ENCODE peak calls at places on chromosomes 7 and 10, in four cellular contexts. T, U, J and P are unnamed samples.
A peak's percentile ranks its signal among the peaks of the same experiment; 100 is the strongest.

GRCh38 chr10:124650820-124651401 is 93.3 kb downstream of the FAM53B start:
- DNase-seq in T (no peak), U (no peak), J (no peak), P (peak; percentile 36)

GRCh38 chr10:102743078-102743587 is 615 bp upstream of the WBP1L start:
- DNase-seq in T (no peak), U (no peak), J (no peak), P (peak; percentile 12)

GRCh38 chr10:69333205-69333604 is 54.9 kb downstream of the HK1 start:
- DNase-seq in T (no peak), U (no peak), J (no peak), P (no peak)

GRCh38 chr10:36634916-36635315 is 490.5 kb upstream of the ANKRD30A start:
- DNase-seq in T (no peak), U (no peak), J (no peak), P (no peak)

GRCh38 chr10:72335394-72336258 is 19.1 kb downstream of the DNAJB12 start:
- DNase-seq in T (no peak), U (no peak), J (no peak), P (no peak)

GRCh38 chr7:102042016-102042656 is 224.7 kb downstream of the CUX1 start:
- DNase-seq in T (peak; percentile 27), U (peak; percentile 59), J (no peak), P (no peak)

GRCh38 chr7:55348502-55348901 is 16.6 kb upstream of the LANCL2 start:
- DNase-seq in T (no peak), U (no peak), J (no peak), P (no peak)

GRCh38 chr10:103598654-103599115 is 105.2 kb downstream of the NEURL1 start:
- DNase-seq in T (peak; percentile 95), U (peak; percentile 72), J (peak; percentile 62), P (no peak)

GRCh38 chr7:65444899-65445823 is 71.5 kb downstream of the ZNF92 start:
- DNase-seq in T (no peak), U (peak; percentile 98), J (no peak), P (no peak)

GRCh38 chr10:67697646-67698245 is 1.8 kb upstream of the CTNNA3 start:
- DNase-seq in T (peak; percentile 58), U (peak; percentile 37), J (peak; percentile 15), P (no peak)

GRCh38 chr7:40721344-40721949 is 586.6 kb downstream of the SUGCT start:
- DNase-seq in T (no peak), U (no peak), J (no peak), P (no peak)

GRCh38 chr10:77147871-77148270 is 489.7 kb downstream of the KCNMA1 start:
- DNase-seq in T (no peak), U (no peak), J (no peak), P (no peak)

GRCh38 chr10:58177362-58177947 is 90.2 kb downstream of the IPMK start:
- DNase-seq in T (peak; percentile 16), U (peak; percentile 15), J (peak; percentile 20), P (no peak)

GRCh38 chr7:141837683-141838082 is 3.6 kb downstream of the PRSS37 start:
- DNase-seq in T (no peak), U (no peak), J (no peak), P (no peak)

GRCh38 chr7:127726481-127726880 is 74.5 kb downstream of the SND1 start:
- DNase-seq in T (no peak), U (no peak), J (no peak), P (no peak)

GRCh38 chr10:15824498-15824897 is 35.8 kb downstream of the MINDY3 start:
- DNase-seq in T (peak; percentile 3), U (no peak), J (no peak), P (no peak)

GRCh38 chr10:29627201-29628105 is 7.3 kb downstream of the SVIL start:
- DNase-seq in T (no peak), U (no peak), J (no peak), P (no peak)

GRCh38 chr7:155797262-155798250 is 14.7 kb downstream of the SHH start:
- DNase-seq in T (no peak), U (no peak), J (no peak), P (no peak)

GRCh38 chr7:91319326-91319725 is 55.1 kb downstream of the FZD1 start:
- DNase-seq in T (no peak), U (no peak), J (no peak), P (no peak)

GRCh38 chr10:112970036-112970435 is 20.0 kb downstream of the TCF7L2 start:
- DNase-seq in T (no peak), U (no peak), J (no peak), P (no peak)

GRCh38 chr10:60645928-60646433 is 132.3 kb upstream of the CDK1 start:
- DNase-seq in T (no peak), U (no peak), J (no peak), P (no peak)

GRCh38 chr10:29409241-29410051 is 120.6 kb downstream of the LYZL1 start:
- DNase-seq in T (peak; percentile 80), U (peak; percentile 47), J (peak; percentile 75), P (no peak)

GRCh38 chr7:32479574-32480200 is 10.5 kb downstream of the LSM5 start:
- DNase-seq in T (peak; percentile 62), U (peak; percentile 54), J (peak; percentile 56), P (no peak)

GRCh38 chr7:30162622-30163124 is 27.9 kb downstream of the MTURN start:
- DNase-seq in T (peak; percentile 28), U (peak; percentile 84), J (no peak), P (no peak)

GRCh38 chr10:122114156-122114747 is 125.3 kb downstream of the TACC2 start:
- DNase-seq in T (no peak), U (no peak), J (no peak), P (no peak)

GRCh38 chr10:110460111-110460809 is 37.4 kb upstream of the DUSP5 start:
- DNase-seq in T (no peak), U (peak; percentile 32), J (no peak), P (no peak)

GRCh38 chr10:132654708-132655661 is 117.4 kb downstream of the INPP5A start:
- DNase-seq in T (peak; percentile 86), U (peak; percentile 20), J (peak; percentile 82), P (no peak)

GRCh38 chr7:104231054-104232046 is 23.5 kb upstream of the ORC5 start:
- DNase-seq in T (peak; percentile 63), U (peak; percentile 47), J (peak; percentile 52), P (no peak)

GRCh38 chr10:117365612-117366011 is 9.6 kb downstream of the PDZD8 start:
- DNase-seq in T (no peak), U (no peak), J (no peak), P (no peak)

GRCh38 chr10:117364121-117364960 is 10.9 kb downstream of the PDZD8 start:
- DNase-seq in T (no peak), U (no peak), J (no peak), P (no peak)

GRCh38 chr10:117367718-117368117 is 7.5 kb downstream of the PDZD8 start:
- DNase-seq in T (no peak), U (no peak), J (no peak), P (no peak)

GRCh38 chr10:117370205-117370604 is 5.0 kb downstream of the PDZD8 start:
- DNase-seq in T (no peak), U (no peak), J (no peak), P (no peak)

GRCh38 chr10:117366741-117367140 is 8.5 kb downstream of the PDZD8 start:
- DNase-seq in T (no peak), U (no peak), J (no peak), P (no peak)
- TF ChIP-seq ESRRA in T (no peak), U (no peak), J (no peak), P (no peak)

DNA sequence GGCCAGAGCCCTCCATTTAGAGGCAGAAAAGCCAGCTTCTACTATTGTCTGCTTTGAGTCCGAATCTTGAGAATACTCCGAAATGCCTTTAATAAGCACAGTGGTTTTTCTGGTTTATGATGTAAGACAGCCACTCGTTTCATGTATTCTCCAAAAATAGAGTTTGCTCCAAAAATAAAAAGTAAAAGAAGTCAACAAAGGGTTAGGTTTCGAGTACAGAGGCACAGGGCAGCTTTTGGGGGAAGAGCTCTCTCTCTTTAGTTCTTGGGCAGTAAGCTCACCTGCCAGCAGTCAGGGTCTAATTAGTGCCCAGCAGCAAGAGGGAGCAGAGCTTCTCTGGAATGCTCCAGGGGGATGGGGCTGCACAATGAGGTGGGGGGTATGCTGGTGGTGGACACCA is 20.2 kb downstream of the CREB3L2 start:
- DNase-seq in T (no peak), U (no peak), J (no peak), P (peak; percentile 79)
- H3K4me1 ChIP-seq in T (peaks cover 55% of the 10 kb centered on the region), U (peaks cover 100% of the 10 kb centered on the region), J (peaks cover 48% of the 10 kb centered on the region), P (peaks cover 85% of the 10 kb centered on the region)

GRCh38 chr10:35089641-35090161 is 440 bp downstream of the CUL2 start:
- DNase-seq in T (peak; percentile 13), U (no peak), J (peak; percentile 62), P (no peak)
- TF ChIP-seq ESRRA in T (no peak), U (no peak), J (no peak), P (no peak)

GRCh38 chr10:116625845-116626244 is 5.1 kb downstream of the PNLIPRP2 start:
- DNase-seq in T (no peak), U (no peak), J (no peak), P (no peak)

GRCh38 chr10:116629340-116629739 is 8.6 kb downstream of the PNLIPRP2 start:
- DNase-seq in T (no peak), U (no peak), J (no peak), P (no peak)

GRCh38 chr10:116630020-116630419 is 9.3 kb downstream of the PNLIPRP2 start:
- DNase-seq in T (no peak), U (no peak), J (no peak), P (no peak)

GRCh38 chr10:116626815-116627214 is 6.1 kb downstream of the PNLIPRP2 start:
- DNase-seq in T (no peak), U (no peak), J (no peak), P (no peak)

DNA sequence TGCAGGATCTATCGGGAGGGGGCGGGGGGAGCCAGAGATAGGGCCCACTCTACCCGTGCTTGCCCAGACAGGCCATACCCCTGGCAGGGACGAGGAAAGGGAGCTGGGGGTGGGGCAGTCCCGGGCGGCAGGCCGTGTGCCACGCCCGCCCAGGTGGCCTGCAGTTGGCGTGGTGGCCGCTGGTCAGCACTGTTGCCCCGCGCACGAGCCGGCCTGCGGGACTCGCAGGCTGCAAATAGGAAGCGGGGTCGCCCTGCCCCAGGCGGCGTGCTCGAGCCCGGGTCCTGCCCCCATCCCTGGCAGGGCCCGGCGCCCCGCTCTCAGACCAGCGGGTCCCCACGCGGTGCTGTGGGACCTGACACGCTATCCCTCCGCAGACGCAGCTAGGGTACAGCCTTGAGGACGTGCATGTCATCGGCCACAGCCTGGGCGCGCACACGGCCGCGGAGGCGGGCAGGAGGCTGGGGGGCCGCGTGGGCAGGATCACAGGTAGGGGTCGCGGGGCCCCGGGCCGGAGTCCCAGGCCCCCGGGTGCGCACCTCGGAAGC is 6.7 kb downstream of the PNLIPRP2 start:
- DNase-seq in T (peak; percentile 44), U (peak; percentile 7), J (peak; percentile 20), P (no peak)
- H3K4me1 ChIP-seq in T (no peaks in the 10 kb centered on the region), U (no peaks in the 10 kb centered on the region), J (no peaks in the 10 kb centered on the region), P (no peaks in the 10 kb centered on the region)

DNA sequence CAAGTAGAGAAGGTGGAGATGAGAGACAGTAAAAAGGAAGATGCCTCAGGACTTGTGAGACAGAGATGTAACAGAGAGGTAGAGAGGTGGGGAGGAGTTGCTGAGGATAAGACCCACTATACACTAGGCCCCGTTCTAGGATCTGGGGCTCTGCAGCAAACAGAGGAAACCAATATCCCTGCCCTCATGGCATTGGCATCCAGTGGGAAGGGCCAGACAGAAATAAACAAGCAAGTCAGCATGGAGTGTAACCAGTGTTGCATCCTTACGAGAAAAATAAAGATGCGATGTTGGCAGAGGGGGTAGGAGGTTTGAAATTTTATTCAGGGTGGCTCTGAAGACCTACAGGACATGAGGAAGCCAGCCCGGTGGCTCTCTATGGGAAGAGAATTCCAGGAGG is 22.0 kb upstream of the EEPD1 start:
- DNase-seq in T (no peak), U (no peak), J (no peak), P (no peak)
- TF ChIP-seq ESRRA in T (no peak), U (no peak), J (no peak), P (no peak)

GRCh38 chr10:50992356-50992866 is 81.9 kb upstream of the PRKG1 start:
- DNase-seq in T (no peak), U (no peak), J (no peak), P (no peak)
- H3K4me1 ChIP-seq in T (peaks cover 4% of the 10 kb centered on the region), U (peaks cover 8% of the 10 kb centered on the region), J (no peaks in the 10 kb centered on the region), P (no peaks in the 10 kb centered on the region)